ENCODE peak calls at places on chromosome 6, in five cellular contexts. One of them, this sample, is unnamed.

GRCh38 chr6:142544199-142544838 is 242.5 kb downstream of the ADGRG6 start:
- DNase-seq in ureter: no peak
- DNase-seq in fibroblast of the aortic adventitia: no peak
- DNase-seq in foreskin fibroblast: no peak
- DNase-seq in stimulated activated CD8-positive, alpha-beta memory T cell treated with anti-CD3 and anti-CD28 coated beads, Interleukin-4, amount 100 ng/mL, for 1 hour: no peak
- DNase-seq in this sample: no peak

GRCh38 chr6:113352029-113352801 is 504.9 kb upstream of the MARCKS start:
- DNase-seq in fibroblast of the aortic adventitia: peak
- DNase-seq in foreskin fibroblast: peak
- DNase-seq in ureter: no peak
- DNase-seq in stimulated activated CD8-positive, alpha-beta memory T cell treated with anti-CD3 and anti-CD28 coated beads, Interleukin-4, amount 100 ng/mL, for 1 hour: no peak
- DNase-seq in this sample: no peak

GRCh38 chr6:26312096-26312463 is 52.9 kb upstream of the BTN3A2 start:
- DNase-seq in foreskin fibroblast: no peak
- DNase-seq in stimulated activated CD8-positive, alpha-beta memory T cell treated with anti-CD3 and anti-CD28 coated beads, Interleukin-4, amount 100 ng/mL, for 1 hour: no peak
- DNase-seq in fibroblast of the aortic adventitia: no peak
- DNase-seq in ureter: no peak
- DNase-seq in this sample: no peak

GRCh38 chr6:16964553-16965499 is 137.0 kb upstream of the STMND1 start:
- DNase-seq in foreskin fibroblast: peak
- DNase-seq in stimulated activated CD8-positive, alpha-beta memory T cell treated with anti-CD3 and anti-CD28 coated beads, Interleukin-4, amount 100 ng/mL, for 1 hour: peak
- DNase-seq in fibroblast of the aortic adventitia: peak
- DNase-seq in ureter: peak
- DNase-seq in this sample: no peak

GRCh38 chr6:137890983-137891537 is 24.0 kb downstream of the TNFAIP3 start:
- DNase-seq in ureter: no peak
- DNase-seq in foreskin fibroblast: no peak
- DNase-seq in stimulated activated CD8-positive, alpha-beta memory T cell treated with anti-CD3 and anti-CD28 coated beads, Interleukin-4, amount 100 ng/mL, for 1 hour: no peak
- DNase-seq in fibroblast of the aortic adventitia: no peak
- DNase-seq in this sample: no peak

GRCh38 chr6:88760091-88760490 is 203.3 kb downstream of the RNGTT start:
- DNase-seq in foreskin fibroblast: no peak
- DNase-seq in ureter: no peak
- DNase-seq in fibroblast of the aortic adventitia: no peak
- DNase-seq in stimulated activated CD8-positive, alpha-beta memory T cell treated with anti-CD3 and anti-CD28 coated beads, Interleukin-4, amount 100 ng/mL, for 1 hour: no peak
- DNase-seq in this sample: no peak

GRCh38 chr6:53044071-53044470 is 21.1 kb upstream of the FBXO9 start:
- DNase-seq in fibroblast of the aortic adventitia: peak
- DNase-seq in stimulated activated CD8-positive, alpha-beta memory T cell treated with anti-CD3 and anti-CD28 coated beads, Interleukin-4, amount 100 ng/mL, for 1 hour: no peak
- DNase-seq in foreskin fibroblast: peak
- DNase-seq in ureter: no peak
- DNase-seq in this sample: no peak

GRCh38 chr6:68653706-68654089 is 18.6 kb downstream of the ADGRB3 start:
- DNase-seq in ureter: no peak
- DNase-seq in fibroblast of the aortic adventitia: no peak
- DNase-seq in stimulated activated CD8-positive, alpha-beta memory T cell treated with anti-CD3 and anti-CD28 coated beads, Interleukin-4, amount 100 ng/mL, for 1 hour: no peak
- DNase-seq in foreskin fibroblast: no peak
- DNase-seq in this sample: no peak

GRCh38 chr6:29092957-29093356 is 5.8 kb upstream of the OR2B3 start:
- DNase-seq in foreskin fibroblast: no peak
- DNase-seq in fibroblast of the aortic adventitia: no peak
- DNase-seq in ureter: no peak
- DNase-seq in stimulated activated CD8-positive, alpha-beta memory T cell treated with anti-CD3 and anti-CD28 coated beads, Interleukin-4, amount 100 ng/mL, for 1 hour: no peak
- DNase-seq in this sample: no peak